ENCODE peak calls at places on chromosomes 13 and 19, in seven cellular contexts. O, I, R, A, W, D and P are unnamed samples.

GRCh38 chr13:52749446-52749845 is 9.8 kb upstream of the CNMD start:
- DNase-seq in R (no peak), I (no peak), O (no peak), D (no peak), A (no peak), W (no peak), P (no peak)

GRCh38 chr19:7497292-7497691 is 8.5 kb upstream of the PEX11G start:
- DNase-seq in W (peak), D (no peak), R (peak), A (no peak), I (no peak), O (no peak), P (no peak)

GRCh38 chr19:47658431-47659383 is 49.8 kb downstream of the BICRA start:
- DNase-seq in O (peak), D (no peak), W (no peak), I (peak), R (peak), A (no peak), P (no peak)

GRCh38 chr13:38002596-38002995 is 133.0 kb upstream of the TRPC4 start:
- DNase-seq in W (no peak), D (no peak), I (no peak), O (no peak), R (no peak), A (no peak), P (no peak)

GRCh38 chr19:46132508-46133100 is 8.1 kb upstream of the IGFL3 start:
- DNase-seq in I (no peak), D (no peak), O (no peak), R (no peak), A (no peak), W (no peak), P (no peak)

GRCh38 chr19:4374451-4375163 is 25.7 kb downstream of the SH3GL1 start:
- DNase-seq in O (peak), D (no peak), I (peak), W (no peak), R (peak), A (peak), P (no peak)

GRCh38 chr13:114095486-114095885 is 36.9 kb downstream of the RASA3 start:
- DNase-seq in W (no peak), R (no peak), D (no peak), A (no peak), O (no peak), I (no peak), P (no peak)

GRCh38 chr19:49689133-49690072 is at the start of gene ADM5:
- DNase-seq in A (no peak), R (no peak), I (peak), D (no peak), O (peak), W (peak), P (no peak)